ENCODE peak calls at places on chromosome 3, in eight cellular contexts. X, N, J, S, U, H, C and O are unnamed samples.

GRCh38 chr3:10602769-10603768 is 97.7 kb upstream of the ATP2B2 start:
- DNase-seq in X (no peak), N (no peak), J (no peak), S (no peak), U (no peak), H (no peak), C (peak), O (peak)

GRCh38 chr3:155495387-155495786 is 201.9 kb upstream of the STRIT1 start:
- DNase-seq in X (no peak), N (no peak), J (no peak), S (peak), U (no peak), H (peak), C (no peak), O (no peak)

GRCh38 chr3:18301781-18302180 is 123.4 kb downstream of the SATB1 start:
- DNase-seq in X (no peak), N (no peak), J (no peak), S (no peak), U (no peak), H (no peak), C (no peak), O (no peak)

GRCh38 chr3:66196633-66197032 is 24.2 kb upstream of the SLC25A26 start:
- DNase-seq in X (no peak), N (no peak), J (no peak), S (no peak), U (no peak), H (no peak), C (no peak), O (no peak)

GRCh38 chr3:38516669-38517068 is 20.5 kb downstream of the EXOG start:
- DNase-seq in X (no peak), N (no peak), J (no peak), S (no peak), U (no peak), H (no peak), C (no peak), O (no peak)

GRCh38 chr3:19427417-19428149 is 279.3 kb downstream of the KCNH8 start:
- DNase-seq in X (no peak), N (no peak), J (no peak), S (no peak), U (no peak), H (no peak), C (no peak), O (no peak)

GRCh38 chr3:179322481-179323196 is at the start of gene ZNF639:
- DNase-seq in X (no peak), N (peak), J (peak), S (peak), U (peak), H (peak), C (peak), O (peak)

GRCh38 chr3:60636846-60637245 is 614.4 kb downstream of the FHIT start:
- DNase-seq in X (no peak), N (no peak), J (no peak), S (peak), U (no peak), H (peak), C (no peak), O (no peak)

GRCh38 chr3:105907790-105908189 is 39.0 kb upstream of the CBLB start:
- DNase-seq in X (no peak), N (no peak), J (no peak), S (peak), U (no peak), H (no peak), C (no peak), O (no peak)